ENCODE peak calls at places on chromosomes 4 and X, in seven cellular contexts. One of them, this sample, is unnamed.

GRCh38 chrX:71178908-71179307 is 34.3 kb downstream of the NLGN3 start:
- DNase-seq in upper lobe of left lung: peak
- DNase-seq in cardiac fibroblast: peak
- DNase-seq in suprapubic skin: no peak
- DNase-seq in WTC11: peak
- DNase-seq in tibial artery: peak
- DNase-seq in Panc1: peak
- DNase-seq in this sample: no peak

GRCh38 chr4:168631241-168632151 is 134.6 kb downstream of the PALLD start:
- DNase-seq in upper lobe of left lung: peak
- DNase-seq in cardiac fibroblast: peak
- DNase-seq in suprapubic skin: peak
- DNase-seq in WTC11: peak
- DNase-seq in tibial artery: peak
- DNase-seq in Panc1: no peak
- DNase-seq in this sample: peak

GRCh38 chrX:74579597-74580209 is 34.7 kb downstream of the RLIM start:
- DNase-seq in upper lobe of left lung: no peak
- DNase-seq in cardiac fibroblast: peak
- DNase-seq in suprapubic skin: no peak
- DNase-seq in WTC11: no peak
- DNase-seq in tibial artery: no peak
- DNase-seq in Panc1: no peak
- DNase-seq in this sample: no peak

GRCh38 chrX:71148278-71148663 is 3.6 kb downstream of the NLGN3 start:
- DNase-seq in upper lobe of left lung: no peak
- DNase-seq in cardiac fibroblast: no peak
- DNase-seq in suprapubic skin: no peak
- DNase-seq in WTC11: no peak
- DNase-seq in tibial artery: no peak
- DNase-seq in Panc1: no peak
- DNase-seq in this sample: no peak

GRCh38 chr4:151000747-151001429 is 14.2 kb downstream of the LRBA start:
- DNase-seq in upper lobe of left lung: no peak
- DNase-seq in cardiac fibroblast: no peak
- DNase-seq in suprapubic skin: no peak
- DNase-seq in WTC11: no peak
- DNase-seq in tibial artery: no peak
- DNase-seq in Panc1: no peak
- DNase-seq in this sample: no peak

GRCh38 chr4:77599378-77599777 is 6.2 kb upstream of the CXCL13 start:
- DNase-seq in upper lobe of left lung: no peak
- DNase-seq in cardiac fibroblast: peak
- DNase-seq in suprapubic skin: no peak
- DNase-seq in WTC11: peak
- DNase-seq in tibial artery: no peak
- DNase-seq in Panc1: no peak
- DNase-seq in this sample: no peak

GRCh38 chrX:110733166-110733565 is 62.5 kb downstream of the CHRDL1 start:
- DNase-seq in upper lobe of left lung: no peak
- DNase-seq in cardiac fibroblast: peak
- DNase-seq in suprapubic skin: no peak
- DNase-seq in WTC11: no peak
- DNase-seq in tibial artery: no peak
- DNase-seq in Panc1: no peak
- DNase-seq in this sample: no peak

GRCh38 chr4:74598611-74599325 is 153.8 kb downstream of the AREG start:
- DNase-seq in upper lobe of left lung: no peak
- DNase-seq in cardiac fibroblast: peak
- DNase-seq in suprapubic skin: no peak
- DNase-seq in WTC11: no peak
- DNase-seq in tibial artery: no peak
- DNase-seq in Panc1: no peak
- DNase-seq in this sample: no peak

GRCh38 chrX:33725556-33726232 is 406.4 kb downstream of the FAM47A start:
- DNase-seq in upper lobe of left lung: peak
- DNase-seq in cardiac fibroblast: peak
- DNase-seq in suprapubic skin: no peak
- DNase-seq in WTC11: peak
- DNase-seq in tibial artery: no peak
- DNase-seq in Panc1: no peak
- DNase-seq in this sample: no peak

GRCh38 chrX:53281321-53281822 is at the start of gene IQSEC2:
- DNase-seq in upper lobe of left lung: peak
- DNase-seq in cardiac fibroblast: peak
- DNase-seq in suprapubic skin: peak
- DNase-seq in WTC11: peak
- DNase-seq in tibial artery: peak
- DNase-seq in Panc1: no peak
- DNase-seq in this sample: peak

GRCh38 chr4:56737666-56738065 is 56.6 kb upstream of the HOPX start:
- DNase-seq in upper lobe of left lung: peak
- DNase-seq in cardiac fibroblast: no peak
- DNase-seq in suprapubic skin: no peak
- DNase-seq in WTC11: no peak
- DNase-seq in tibial artery: no peak
- DNase-seq in Panc1: no peak
- DNase-seq in this sample: no peak

GRCh38 chrX:45138525-45138924 is 62.2 kb downstream of the DIPK2B start:
- DNase-seq in upper lobe of left lung: no peak
- DNase-seq in cardiac fibroblast: no peak
- DNase-seq in suprapubic skin: no peak
- DNase-seq in WTC11: no peak
- DNase-seq in tibial artery: no peak
- DNase-seq in Panc1: no peak
- DNase-seq in this sample: no peak

GRCh38 chr4:61628727-61629126 is 428.6 kb downstream of the ADGRL3 start:
- DNase-seq in upper lobe of left lung: no peak
- DNase-seq in cardiac fibroblast: no peak
- DNase-seq in suprapubic skin: no peak
- DNase-seq in WTC11: no peak
- DNase-seq in tibial artery: no peak
- DNase-seq in Panc1: no peak
- DNase-seq in this sample: no peak

GRCh38 chrX:150348365-150348764 is 14.8 kb upstream of the MAMLD1 start:
- DNase-seq in upper lobe of left lung: no peak
- DNase-seq in cardiac fibroblast: no peak
- DNase-seq in suprapubic skin: no peak
- DNase-seq in WTC11: peak
- DNase-seq in tibial artery: no peak
- DNase-seq in Panc1: no peak
- DNase-seq in this sample: no peak

GRCh38 chrX:45479835-45480422 is 279.3 kb upstream of the DIPK2B start:
- DNase-seq in upper lobe of left lung: no peak
- DNase-seq in cardiac fibroblast: peak
- DNase-seq in suprapubic skin: no peak
- DNase-seq in WTC11: no peak
- DNase-seq in tibial artery: no peak
- DNase-seq in Panc1: peak
- DNase-seq in this sample: no peak

GRCh38 chrX:110163488-110163887 is 154.4 kb downstream of the AMMECR1 start:
- DNase-seq in upper lobe of left lung: no peak
- DNase-seq in cardiac fibroblast: peak
- DNase-seq in suprapubic skin: no peak
- DNase-seq in WTC11: no peak
- DNase-seq in tibial artery: no peak
- DNase-seq in Panc1: no peak
- DNase-seq in this sample: no peak

GRCh38 chr4:185820119-185821028 is 8.4 kb upstream of the SORBS2 start:
- DNase-seq in upper lobe of left lung: no peak
- DNase-seq in cardiac fibroblast: no peak
- DNase-seq in suprapubic skin: no peak
- DNase-seq in WTC11: no peak
- DNase-seq in tibial artery: no peak
- DNase-seq in Panc1: no peak
- DNase-seq in this sample: no peak
- TF ChIP-seq CTCF in upper lobe of left lung: no peak
- TF ChIP-seq CTCF in cardiac fibroblast: no peak
- TF ChIP-seq CTCF in suprapubic skin: no peak
- TF ChIP-seq CTCF in WTC11: no peak
- TF ChIP-seq CTCF in tibial artery: no peak
- TF ChIP-seq CTCF in Panc1: no peak
- TF ChIP-seq CTCF in this sample: no peak

GRCh38 chrX:17550011-17550410 is 175.0 kb downstream of the NHS start:
- DNase-seq in upper lobe of left lung: no peak
- DNase-seq in cardiac fibroblast: no peak
- DNase-seq in suprapubic skin: no peak
- DNase-seq in WTC11: no peak
- DNase-seq in tibial artery: no peak
- DNase-seq in Panc1: no peak
- DNase-seq in this sample: no peak
- TF ChIP-seq CTCF in upper lobe of left lung: no peak
- TF ChIP-seq CTCF in cardiac fibroblast: no peak
- TF ChIP-seq CTCF in suprapubic skin: no peak
- TF ChIP-seq CTCF in WTC11: no peak
- TF ChIP-seq CTCF in tibial artery: no peak
- TF ChIP-seq CTCF in Panc1: no peak
- TF ChIP-seq CTCF in this sample: no peak

GRCh38 chr4:70838972-70839536 is 636 bp downstream of the GRSF1 start:
- DNase-seq in upper lobe of left lung: peak
- DNase-seq in cardiac fibroblast: peak
- DNase-seq in suprapubic skin: peak
- DNase-seq in WTC11: peak
- DNase-seq in tibial artery: peak
- DNase-seq in Panc1: no peak
- DNase-seq in this sample: peak

GRCh38 chr4:70842761-70843435 is 3.2 kb upstream of the GRSF1 start:
- DNase-seq in upper lobe of left lung: no peak
- DNase-seq in cardiac fibroblast: no peak
- DNase-seq in suprapubic skin: no peak
- DNase-seq in WTC11: no peak
- DNase-seq in tibial artery: no peak
- DNase-seq in Panc1: no peak
- DNase-seq in this sample: no peak

GRCh38 chr4:70838400-70838971 is 1.2 kb downstream of the GRSF1 start:
- DNase-seq in upper lobe of left lung: no peak
- DNase-seq in cardiac fibroblast: peak
- DNase-seq in suprapubic skin: no peak
- DNase-seq in WTC11: no peak
- DNase-seq in tibial artery: no peak
- DNase-seq in Panc1: no peak
- DNase-seq in this sample: no peak

GRCh38 chr4:70841951-70842350 is 2.3 kb upstream of the GRSF1 start:
- DNase-seq in upper lobe of left lung: no peak
- DNase-seq in cardiac fibroblast: no peak
- DNase-seq in suprapubic skin: no peak
- DNase-seq in WTC11: no peak
- DNase-seq in tibial artery: no peak
- DNase-seq in Panc1: no peak
- DNase-seq in this sample: no peak

DNA sequence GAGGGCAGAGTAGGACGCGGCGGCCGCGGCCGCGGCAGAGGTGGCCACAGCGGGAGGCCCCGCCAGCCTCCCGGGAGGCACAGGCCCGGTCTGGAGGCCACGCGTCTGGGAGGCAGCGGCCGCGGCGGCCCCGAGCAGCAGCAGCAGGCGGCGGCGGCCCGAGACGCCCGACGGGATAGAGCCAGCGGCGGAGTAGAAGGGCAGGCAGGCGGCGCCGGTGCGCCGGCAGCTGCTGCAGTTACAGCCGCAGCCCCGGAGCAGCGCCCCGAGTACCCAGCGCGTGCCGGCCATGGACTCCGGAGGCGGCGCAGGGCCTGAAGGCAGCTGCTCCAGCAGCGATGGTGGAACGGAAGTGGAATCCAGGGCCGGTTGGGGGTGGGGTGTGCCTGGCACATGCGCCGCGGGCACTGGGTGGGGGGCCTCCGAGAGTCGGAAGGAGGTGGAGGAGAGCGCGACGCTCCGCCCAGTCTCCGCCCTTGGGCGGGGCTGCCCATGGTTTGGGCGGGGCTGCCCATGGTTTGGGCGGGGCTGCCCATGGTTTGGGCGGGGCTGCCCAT is at the start of gene GRSF1:
- DNase-seq in upper lobe of left lung: peak
- DNase-seq in cardiac fibroblast: peak
- DNase-seq in suprapubic skin: peak
- DNase-seq in WTC11: peak
- DNase-seq in tibial artery: peak
- DNase-seq in Panc1: no peak
- DNase-seq in this sample: peak
- TF ChIP-seq CTCF in upper lobe of left lung: no peak
- TF ChIP-seq CTCF in cardiac fibroblast: no peak
- TF ChIP-seq CTCF in suprapubic skin: no peak
- TF ChIP-seq CTCF in WTC11: no peak
- TF ChIP-seq CTCF in tibial artery: no peak
- TF ChIP-seq CTCF in Panc1: no peak
- TF ChIP-seq CTCF in this sample: peak

GRCh38 chr4:36208884-36209473 is 35.3 kb downstream of the ARAP2 start:
- DNase-seq in upper lobe of left lung: no peak
- DNase-seq in cardiac fibroblast: no peak
- DNase-seq in suprapubic skin: no peak
- DNase-seq in WTC11: no peak
- DNase-seq in tibial artery: no peak
- DNase-seq in Panc1: no peak
- DNase-seq in this sample: no peak

GRCh38 chr4:36207808-36208207 is 36.5 kb downstream of the ARAP2 start:
- DNase-seq in upper lobe of left lung: no peak
- DNase-seq in cardiac fibroblast: no peak
- DNase-seq in suprapubic skin: no peak
- DNase-seq in WTC11: no peak
- DNase-seq in tibial artery: no peak
- DNase-seq in Panc1: no peak
- DNase-seq in this sample: no peak

GRCh38 chr4:36206586-36206985 is 37.7 kb downstream of the ARAP2 start:
- DNase-seq in upper lobe of left lung: no peak
- DNase-seq in cardiac fibroblast: no peak
- DNase-seq in suprapubic skin: no peak
- DNase-seq in WTC11: no peak
- DNase-seq in tibial artery: no peak
- DNase-seq in Panc1: no peak
- DNase-seq in this sample: no peak

GRCh38 chr4:36207367-36207766 is 36.9 kb downstream of the ARAP2 start:
- DNase-seq in upper lobe of left lung: no peak
- DNase-seq in cardiac fibroblast: no peak
- DNase-seq in suprapubic skin: no peak
- DNase-seq in WTC11: no peak
- DNase-seq in tibial artery: no peak
- DNase-seq in Panc1: no peak
- DNase-seq in this sample: no peak

DNA sequence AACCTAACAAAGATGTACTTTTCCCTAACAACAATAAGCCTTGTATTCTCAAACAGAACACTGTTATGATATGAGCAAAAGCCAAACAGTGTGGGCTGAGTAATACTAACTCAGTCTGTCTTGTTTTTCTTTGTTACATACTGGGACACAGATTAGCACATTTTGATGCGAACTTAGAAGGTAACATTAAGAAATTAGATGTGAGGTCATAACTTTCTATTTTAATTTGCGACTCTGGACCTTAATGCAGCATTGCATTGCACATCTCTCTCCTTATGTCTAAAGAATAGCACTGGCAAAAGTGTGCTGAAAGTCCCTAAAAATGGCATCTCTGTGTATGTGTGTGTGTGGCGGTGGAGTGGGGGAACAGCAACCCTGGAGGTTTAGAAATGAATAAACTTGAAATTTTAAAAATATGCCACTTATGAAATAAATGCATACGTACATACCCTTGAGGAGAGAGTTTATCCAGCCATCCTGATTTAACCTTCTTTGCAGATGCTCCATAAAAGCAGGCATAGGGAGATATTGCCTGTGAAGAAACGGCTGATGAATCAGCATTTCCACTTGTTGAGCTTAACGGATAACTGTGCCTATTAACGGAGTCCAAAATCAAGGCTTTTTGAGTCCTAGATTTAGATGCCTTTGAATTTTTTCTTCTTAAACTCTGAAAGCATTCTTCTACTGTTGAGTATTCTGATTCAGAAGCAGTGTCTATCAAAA is 34.2 kb downstream of the ARAP2 start:
- DNase-seq in upper lobe of left lung: no peak
- DNase-seq in cardiac fibroblast: peak
- DNase-seq in suprapubic skin: no peak
- DNase-seq in WTC11: no peak
- DNase-seq in tibial artery: no peak
- DNase-seq in Panc1: no peak
- DNase-seq in this sample: no peak
- TF ChIP-seq CTCF in upper lobe of left lung: no peak
- TF ChIP-seq CTCF in cardiac fibroblast: no peak
- TF ChIP-seq CTCF in suprapubic skin: no peak
- TF ChIP-seq CTCF in WTC11: no peak
- TF ChIP-seq CTCF in tibial artery: no peak
- TF ChIP-seq CTCF in Panc1: no peak
- TF ChIP-seq CTCF in this sample: no peak